ENCODE peak calls at places on chromosomes 7 and 10, in seven cellular contexts. R is HL-60; I is cardiac muscle cell; E is T47D; M is Kasumi-1; C is activated gamma-delta T cell treated with anti-CD3 and anti-CD28 coated beads, Interleukin-2, amount 50 U/mL, for 16 hours; S is fibroblast of lung. X is an unnamed sample.

GRCh38 chr7:73706122-73707044 is 13.1 kb downstream of the STX1A start:
- DNase-seq in R (peak), I (no peak), E (no peak), M (peak), C (no peak), S (peak), X (no peak)

GRCh38 chr10:63077800-63078199 is 55.3 kb upstream of the NRBF2 start:
- DNase-seq in R (no peak), I (no peak), E (no peak), M (no peak), C (no peak), S (no peak), X (no peak)

GRCh38 chr10:70350501-70350900 is 31.9 kb downstream of the LRRC20 start:
- DNase-seq in R (no peak), I (no peak), E (no peak), M (no peak), C (no peak), S (no peak), X (no peak)

GRCh38 chr7:151247016-151247580 is 1.4 kb downstream of the SMARCD3 start:
- DNase-seq in R (no peak), I (peak), E (no peak), M (no peak), C (no peak), S (no peak), X (no peak)

GRCh38 chr10:132294196-132294520 is 13.6 kb downstream of the STK32C start:
- DNase-seq in R (no peak), I (no peak), E (no peak), M (no peak), C (no peak), S (no peak), X (no peak)

GRCh38 chr10:102065561-102066420 is 642 bp downstream of the HPS6 start:
- DNase-seq in R (no peak), I (peak), E (peak), M (no peak), C (no peak), S (no peak), X (no peak)

GRCh38 chr10:11138634-11139033 is 121.0 kb downstream of the CELF2 start:
- DNase-seq in R (no peak), I (no peak), E (no peak), M (no peak), C (no peak), S (no peak), X (no peak)

GRCh38 chr10:88820990-88821389 is 18.5 kb downstream of the LIPM start:
- DNase-seq in R (no peak), I (no peak), E (no peak), M (no peak), C (no peak), S (peak), X (no peak)

GRCh38 chr10:117413928-117414618 is 38.8 kb upstream of the PDZD8 start:
- DNase-seq in R (no peak), I (no peak), E (no peak), M (no peak), C (no peak), S (peak), X (no peak)

GRCh38 chr7:132307465-132307864 is 268.8 kb downstream of the PLXNA4 start:
- DNase-seq in R (no peak), I (no peak), E (no peak), M (no peak), C (no peak), S (no peak), X (no peak)

GRCh38 chr10:98295907-98296306 is 27.9 kb upstream of the LOXL4 start:
- DNase-seq in R (no peak), I (no peak), E (no peak), M (peak), C (no peak), S (peak), X (no peak)

GRCh38 chr10:71312840-71313789 is 5.9 kb upstream of the SLC29A3 start:
- DNase-seq in R (no peak), I (no peak), E (no peak), M (no peak), C (no peak), S (peak), X (no peak)

GRCh38 chr7:7944619-7945282 is 23.8 kb upstream of the GLCCI1 start:
- DNase-seq in R (no peak), I (no peak), E (no peak), M (no peak), C (peak), S (no peak), X (peak)

GRCh38 chr10:68105820-68106219 is 3.5 kb upstream of the MYPN start:
- DNase-seq in R (no peak), I (no peak), E (no peak), M (no peak), C (no peak), S (peak), X (no peak)

GRCh38 chr10:116418394-116418793 is 9.3 kb upstream of the PNLIPRP3 start:
- DNase-seq in R (no peak), I (no peak), E (no peak), M (no peak), C (no peak), S (no peak), X (no peak)

GRCh38 chr7:4648111-4648510 is 34.0 kb upstream of the FOXK1 start:
- DNase-seq in R (no peak), I (no peak), E (no peak), M (no peak), C (no peak), S (no peak), X (no peak)

GRCh38 chr7:158267737-158268435 is 319.7 kb downstream of the PTPRN2 start:
- DNase-seq in R (no peak), I (no peak), E (no peak), M (no peak), C (no peak), S (no peak), X (no peak)

GRCh38 chr10:98427011-98427515 is 12.1 kb upstream of the PYROXD2 start:
- DNase-seq in R (no peak), I (no peak), E (no peak), M (no peak), C (no peak), S (no peak), X (no peak)

GRCh38 chr7:1894313-1894900 is 224.3 kb downstream of the ELFN1 start:
- DNase-seq in R (no peak), I (no peak), E (no peak), M (no peak), C (no peak), S (no peak), X (no peak)

GRCh38 chr10:49144021-49144720 is 10.3 kb upstream of the FAM170B start:
- DNase-seq in R (no peak), I (no peak), E (no peak), M (no peak), C (no peak), S (no peak), X (no peak)

GRCh38 chr10:60343254-60343653 is 46.4 kb downstream of the ANK3 start:
- DNase-seq in R (no peak), I (no peak), E (no peak), M (no peak), C (no peak), S (peak), X (no peak)

GRCh38 chr7:138308116-138308515 is 151.9 kb upstream of the TRIM24 start:
- DNase-seq in R (no peak), I (no peak), E (no peak), M (no peak), C (no peak), S (no peak), X (no peak)

GRCh38 chr10:129897851-129898463 is 66.1 kb downstream of the EBF3 start:
- DNase-seq in R (no peak), I (no peak), E (no peak), M (no peak), C (no peak), S (no peak), X (no peak)

GRCh38 chr10:49089789-49090595 is 25.3 kb downstream of the VSTM4 start:
- DNase-seq in R (no peak), I (peak), E (no peak), M (no peak), C (no peak), S (peak), X (no peak)

GRCh38 chr10:122551450-122551849 is 9.1 kb upstream of the DMBT1 start:
- DNase-seq in R (no peak), I (peak), E (no peak), M (no peak), C (peak), S (no peak), X (no peak)

GRCh38 chr7:100673942-100674431 is 447 bp downstream of the GNB2 start:
- DNase-seq in R (peak), I (no peak), E (no peak), M (no peak), C (no peak), S (no peak), X (peak)

X was measured in effector memory CD4-positive, alpha-beta T cell.